ENCODE peak calls at places on chromosomes 16 and 17, in six cellular contexts. J is WERI-Rb-1; A is A673; Q is effector memory CD4-positive, alpha-beta T cell; S is mesendoderm; L is MM.1S. B is an unnamed sample.

GRCh38 chr17:36463916-36464764 is 22.3 kb upstream of the ZNHIT3 start:
- DNase-seq in J (no peak), A (peak; percentile 66), Q (no peak), S (peak; percentile 97), L (peak; percentile 74), B (peak; percentile 98)

GRCh38 chr17:43183921-43184320 is 12.9 kb downstream of the NBR1 start:
- DNase-seq in J (no peak), A (no peak), Q (no peak), S (no peak), L (no peak), B (no peak)

GRCh38 chr16:29877266-29877961 is 14.4 kb upstream of the CDIPT start:
- DNase-seq in J (peak; percentile 52), A (peak; percentile 94), Q (peak; percentile 30), S (peak; percentile 99), L (peak; percentile 65), B (peak; percentile 98)

GRCh38 chr17:2685696-2686095 is 25.9 kb downstream of the CLUH start:
- DNase-seq in J (no peak), A (no peak), Q (no peak), S (no peak), L (no peak), B (peak; percentile 56)

GRCh38 chr17:1720856-1721386 is 3.6 kb upstream of the WDR81 start:
- DNase-seq in J (peak; percentile 69), A (peak; percentile 69), Q (peak; percentile 41), S (peak; percentile 70), L (peak; percentile 63), B (peak; percentile 81)

GRCh38 chr17:68512967-68513474 is 791 bp downstream of the PRKAR1A start:
- DNase-seq in J (no peak), A (peak; percentile 41), Q (no peak), S (peak; percentile 86), L (peak; percentile 16), B (peak; percentile 55)

GRCh38 chr17:41444640-41445039 is 3.9 kb upstream of the KRT38 start:
- DNase-seq in J (no peak), A (no peak), Q (no peak), S (no peak), L (no peak), B (no peak)

GRCh38 chr16:13992976-13993375 is 73.0 kb downstream of the ERCC4 start:
- DNase-seq in J (no peak), A (no peak), Q (no peak), S (no peak), L (no peak), B (no peak)

GRCh38 chr16:14302399-14303181 is 231.5 kb downstream of the MRTFB start:
- DNase-seq in J (peak; percentile 35), A (peak; percentile 43), Q (no peak), S (peak; percentile 68), L (no peak), B (peak; percentile 91)

GRCh38 chr16:30921459-30921747 is 2.0 kb upstream of the FBXL19 start:
- DNase-seq in J (no peak), A (no peak), Q (no peak), S (no peak), L (no peak), B (no peak)

GRCh38 chr16:52630711-52631110 is 83.8 kb upstream of the TOX3 start:
- DNase-seq in J (no peak), A (no peak), Q (no peak), S (no peak), L (no peak), B (no peak)

GRCh38 chr16:87202346-87202745 is 114.8 kb downstream of the C16orf95 start:
- DNase-seq in J (no peak), A (no peak), Q (no peak), S (no peak), L (no peak), B (no peak)

GRCh38 chr16:55039511-55039910 is 108.8 kb downstream of the IRX5 start:
- DNase-seq in J (no peak), A (no peak), Q (no peak), S (no peak), L (no peak), B (no peak)

DNA sequence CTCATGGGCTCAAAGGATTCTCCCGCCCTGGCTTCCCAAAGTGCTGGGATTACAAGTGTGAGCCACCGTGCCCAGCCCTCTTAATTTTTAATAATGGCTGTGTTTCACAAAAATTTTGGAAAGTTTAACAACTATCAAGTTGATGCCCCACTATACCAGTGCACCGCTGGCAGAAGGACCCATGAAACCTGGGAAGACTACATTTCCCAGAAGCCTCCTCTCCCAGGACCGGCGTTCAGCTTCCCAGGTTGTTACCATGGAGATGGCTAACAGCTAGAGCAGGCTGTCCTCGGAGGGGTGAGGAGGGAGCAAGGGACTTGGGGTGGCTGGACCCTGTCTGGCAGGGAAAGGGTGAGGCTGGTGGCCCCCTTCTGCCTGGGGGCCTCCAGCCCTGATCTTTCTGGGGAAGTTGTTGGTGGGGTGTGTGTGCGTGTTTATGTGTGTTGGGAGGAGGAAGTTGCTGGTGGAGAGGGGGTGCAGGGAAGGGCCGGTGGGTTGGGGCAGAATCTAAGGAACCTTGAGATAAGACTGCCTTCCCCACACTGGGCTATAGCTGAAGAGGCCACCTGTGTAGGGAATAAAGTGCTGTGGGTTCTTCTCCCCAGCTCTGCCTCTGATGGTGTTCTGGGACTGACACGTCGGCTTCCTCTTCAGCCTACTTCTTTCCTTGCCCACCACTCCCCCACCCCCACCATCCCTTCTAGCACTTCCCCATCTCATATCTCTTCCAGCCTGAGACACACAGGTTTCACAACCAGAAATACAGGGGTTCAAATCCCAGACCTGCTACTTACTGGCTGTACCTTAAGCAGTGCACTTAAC is at the start of gene DRC7:
- DNase-seq in J (peak; percentile 70), A (peak; percentile 63), Q (no peak), S (peak; percentile 92), L (no peak), B (peak; percentile 94)
- H3K4me3 ChIP-seq in J (no peak within 1 kb of the TSS), A (no peak within 1 kb of the TSS), Q (no peak within 1 kb of the TSS), S (no peak within 1 kb of the TSS), L (no peak within 1 kb of the TSS), B (no peak within 1 kb of the TSS)

GRCh38 chr17:48630925-48631692 is 5.0 kb upstream of the HOXB9 start:
- DNase-seq in J (peak; percentile 2), A (no peak), Q (no peak), S (peak; percentile 30), L (no peak), B (no peak)
- H3K27me3 ChIP-seq in J (peaks cover 99% of the 10 kb centered on the region), A (no peaks in the 10 kb centered on the region), Q (peaks cover 83% of the 10 kb centered on the region), S (peaks cover 90% of the 10 kb centered on the region), L (peaks cover 47% of the 10 kb centered on the region), B (peaks cover 100% of the 10 kb centered on the region)

GRCh38 chr17:75925103-75925502 is 15.7 kb downstream of the FBF1 start:
- DNase-seq in J (no peak), A (no peak), Q (no peak), S (no peak), L (no peak), B (peak; percentile 33)
- H3K36me3 ChIP-seq in J (peaks cover 28% of the 10 kb centered on the region), A (peaks cover 18% of the 10 kb centered on the region), Q (no peaks in the 10 kb centered on the region), S (no peaks in the 10 kb centered on the region), L (no peaks in the 10 kb centered on the region), B (peaks cover 10% of the 10 kb centered on the region)

GRCh38 chr17:49965522-49965905 is 3.5 kb upstream of the DLX4 start:
- DNase-seq in J (no peak), A (no peak), Q (no peak), S (peak; percentile 36), L (no peak), B (peak; percentile 76)

GRCh38 chr17:49966767-49967166 is 2.2 kb upstream of the DLX4 start:
- DNase-seq in J (no peak), A (no peak), Q (no peak), S (no peak), L (no peak), B (no peak)

GRCh38 chr17:49963626-49964538 is 5.1 kb upstream of the DLX4 start:
- DNase-seq in J (no peak), A (peak; percentile 38), Q (no peak), S (peak; percentile 60), L (no peak), B (peak; percentile 78)

GRCh38 chr17:49963277-49963625 is 5.7 kb upstream of the DLX4 start:
- DNase-seq in J (no peak), A (no peak), Q (no peak), S (peak; percentile 25), L (no peak), B (peak; percentile 76)

GRCh38 chr17:49964539-49965521 is 4.2 kb upstream of the DLX4 start:
- DNase-seq in J (no peak), A (no peak), Q (no peak), S (peak; percentile 55), L (no peak), B (peak; percentile 83)
- H3K4me3 ChIP-seq in J (peak overlapping the region; percentile 10), A (no peak overlapping the region), Q (no peak overlapping the region), S (no peak overlapping the region), L (no peak overlapping the region), B (peak overlapping the region; percentile 22)